ENCODE peak calls at places on chromosomes 13 and 19, in eight cellular contexts. One of them, this sample, is unnamed.

GRCh38 chr13:95367309-95367843 is 66.1 kb upstream of the ABCC4 start:
- DNase-seq in aorta: no peak
- DNase-seq in Peyer's patch: no peak
- DNase-seq in GM12865: no peak
- DNase-seq in tibial artery: no peak
- DNase-seq in A549: no peak
- DNase-seq in left ventricle myocardium inferior: no peak
- DNase-seq in spleen: no peak
- DNase-seq in this sample: no peak

GRCh38 chr19:43901395-43902390 is 33.4 kb downstream of the ZNF45 start:
- DNase-seq in aorta: peak; percentile 85
- DNase-seq in Peyer's patch: peak; percentile 88
- DNase-seq in GM12865: peak; percentile 87
- DNase-seq in tibial artery: peak; percentile 57
- DNase-seq in A549: peak; percentile 83
- DNase-seq in left ventricle myocardium inferior: peak; percentile 82
- DNase-seq in spleen: peak; percentile 88
- DNase-seq in this sample: peak; percentile 39

GRCh38 chr19:7916908-7917291 is 2.3 kb downstream of the TGFBR3L start:
- DNase-seq in aorta: peak; percentile 45
- DNase-seq in Peyer's patch: no peak
- DNase-seq in GM12865: no peak
- DNase-seq in tibial artery: no peak
- DNase-seq in A549: no peak
- DNase-seq in left ventricle myocardium inferior: no peak
- DNase-seq in spleen: no peak
- DNase-seq in this sample: no peak

GRCh38 chr13:52786747-52787146 is 47.1 kb upstream of the CNMD start:
- DNase-seq in aorta: no peak
- DNase-seq in Peyer's patch: no peak
- DNase-seq in GM12865: no peak
- DNase-seq in tibial artery: no peak
- DNase-seq in A549: no peak
- DNase-seq in left ventricle myocardium inferior: no peak
- DNase-seq in spleen: no peak
- DNase-seq in this sample: no peak

GRCh38 chr13:99959538-99960230 is 11.9 kb downstream of the ZIC5 start:
- DNase-seq in aorta: no peak
- DNase-seq in Peyer's patch: no peak
- DNase-seq in GM12865: no peak
- DNase-seq in tibial artery: no peak
- DNase-seq in A549: no peak
- DNase-seq in left ventricle myocardium inferior: no peak
- DNase-seq in spleen: no peak
- DNase-seq in this sample: no peak

GRCh38 chr13:51067376-51068125 is 43.5 kb downstream of the C13orf42 start:
- DNase-seq in aorta: no peak
- DNase-seq in Peyer's patch: no peak
- DNase-seq in GM12865: no peak
- DNase-seq in tibial artery: no peak
- DNase-seq in A549: no peak
- DNase-seq in left ventricle myocardium inferior: no peak
- DNase-seq in spleen: no peak
- DNase-seq in this sample: no peak

GRCh38 chr19:2896694-2897093 is 4.0 kb upstream of the ZNF57 start:
- DNase-seq in aorta: no peak
- DNase-seq in Peyer's patch: no peak
- DNase-seq in GM12865: no peak
- DNase-seq in tibial artery: no peak
- DNase-seq in A549: no peak
- DNase-seq in left ventricle myocardium inferior: no peak
- DNase-seq in spleen: no peak
- DNase-seq in this sample: no peak

GRCh38 chr19:16859626-16860025 is 29.2 kb upstream of the F2RL3 start:
- DNase-seq in aorta: no peak
- DNase-seq in Peyer's patch: no peak
- DNase-seq in GM12865: no peak
- DNase-seq in tibial artery: no peak
- DNase-seq in A549: no peak
- DNase-seq in left ventricle myocardium inferior: no peak
- DNase-seq in spleen: no peak
- DNase-seq in this sample: no peak

GRCh38 chr13:110683203-110683883 is 22.6 kb downstream of the CARS2 start:
- DNase-seq in aorta: no peak
- DNase-seq in Peyer's patch: peak; percentile 60
- DNase-seq in GM12865: no peak
- DNase-seq in tibial artery: no peak
- DNase-seq in A549: peak; percentile 49
- DNase-seq in left ventricle myocardium inferior: no peak
- DNase-seq in spleen: peak; percentile 21
- DNase-seq in this sample: no peak

GRCh38 chr19:1267441-1268391 is 1.4 kb upstream of the CIRBP start:
- DNase-seq in aorta: peak; percentile 66
- DNase-seq in Peyer's patch: no peak
- DNase-seq in GM12865: no peak
- DNase-seq in tibial artery: peak; percentile 31
- DNase-seq in A549: no peak
- DNase-seq in left ventricle myocardium inferior: no peak
- DNase-seq in spleen: peak; percentile 87
- DNase-seq in this sample: no peak

DNA sequence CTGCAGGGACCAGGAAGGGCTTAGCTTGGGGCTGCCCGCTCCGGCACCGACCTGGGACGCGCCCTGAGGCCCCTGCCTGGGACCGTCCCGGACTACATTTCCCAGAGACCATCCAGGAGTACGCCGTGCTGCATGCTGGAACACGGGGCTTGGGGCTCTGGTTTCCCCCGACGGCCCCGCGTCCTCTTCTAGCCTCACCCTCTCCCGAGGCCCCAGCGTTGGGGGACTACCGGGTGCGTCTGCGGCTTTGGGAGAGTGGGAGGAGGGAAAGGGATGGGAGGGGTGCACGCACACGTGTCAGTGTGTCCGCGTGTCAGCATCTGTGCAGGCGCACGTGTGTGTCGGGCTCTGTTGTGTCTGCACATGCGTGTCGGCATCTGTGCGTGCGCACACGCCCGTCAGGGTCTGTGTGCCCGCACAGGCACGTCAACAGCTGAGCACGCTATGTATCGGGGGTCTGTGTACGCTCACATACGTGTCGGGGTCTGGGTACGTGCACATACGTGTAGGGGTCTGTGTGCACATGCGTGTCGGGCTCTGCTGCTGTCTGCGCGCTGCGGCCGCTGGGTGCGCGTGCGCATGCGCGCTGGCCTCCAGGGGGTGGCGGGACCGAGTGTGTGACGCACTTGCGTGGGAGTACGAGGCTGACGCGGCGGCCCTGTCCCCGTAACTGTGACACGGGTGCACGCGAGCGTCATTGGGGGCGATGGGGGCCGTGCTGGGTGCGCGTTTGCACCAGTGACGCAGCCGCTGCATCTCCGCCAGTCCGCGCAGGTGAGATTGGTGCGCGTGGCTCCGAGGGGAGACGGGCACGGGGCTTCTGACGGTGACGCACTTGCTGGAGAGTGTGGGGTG is at the start of gene ZNF331:
- DNase-seq in aorta: peak; percentile 91
- DNase-seq in Peyer's patch: peak; percentile 93
- DNase-seq in GM12865: peak; percentile 90
- DNase-seq in tibial artery: peak; percentile 78
- DNase-seq in A549: peak; percentile 86
- DNase-seq in left ventricle myocardium inferior: peak; percentile 80
- DNase-seq in spleen: peak; percentile 94
- DNase-seq in this sample: peak; percentile 78
- H3K4me3 ChIP-seq in aorta: peak within 1 kb of the TSS; percentile 42
- H3K4me3 ChIP-seq in Peyer's patch: peak within 1 kb of the TSS; percentile 76
- H3K4me3 ChIP-seq in GM12865: peak within 1 kb of the TSS; percentile 67
- H3K4me3 ChIP-seq in tibial artery: peak within 1 kb of the TSS; percentile 64
- H3K4me3 ChIP-seq in A549: peak within 1 kb of the TSS; percentile 56
- H3K4me3 ChIP-seq in left ventricle myocardium inferior: peak within 1 kb of the TSS; percentile 77
- H3K4me3 ChIP-seq in spleen: peak within 1 kb of the TSS; percentile 57
- H3K4me3 ChIP-seq in this sample: peak within 1 kb of the TSS; percentile 89

GRCh38 chr13:59978862-59979261 is 184.9 kb downstream of the DIAPH3 start:
- DNase-seq in aorta: no peak
- DNase-seq in Peyer's patch: no peak
- DNase-seq in GM12865: no peak
- DNase-seq in tibial artery: no peak
- DNase-seq in A549: no peak
- DNase-seq in left ventricle myocardium inferior: no peak
- DNase-seq in spleen: no peak
- DNase-seq in this sample: no peak

GRCh38 chr13:59979589-59979988 is 184.1 kb downstream of the DIAPH3 start:
- DNase-seq in aorta: no peak
- DNase-seq in Peyer's patch: no peak
- DNase-seq in GM12865: no peak
- DNase-seq in tibial artery: no peak
- DNase-seq in A549: no peak
- DNase-seq in left ventricle myocardium inferior: no peak
- DNase-seq in spleen: no peak
- DNase-seq in this sample: no peak

GRCh38 chr13:59970847-59971246 is 192.9 kb downstream of the DIAPH3 start:
- DNase-seq in aorta: no peak
- DNase-seq in Peyer's patch: no peak
- DNase-seq in GM12865: no peak
- DNase-seq in tibial artery: no peak
- DNase-seq in A549: no peak
- DNase-seq in left ventricle myocardium inferior: no peak
- DNase-seq in spleen: no peak
- DNase-seq in this sample: no peak

GRCh38 chr13:59976856-59977255 is 186.9 kb downstream of the DIAPH3 start:
- DNase-seq in aorta: no peak
- DNase-seq in Peyer's patch: no peak
- DNase-seq in GM12865: no peak
- DNase-seq in tibial artery: no peak
- DNase-seq in A549: no peak
- DNase-seq in left ventricle myocardium inferior: no peak
- DNase-seq in spleen: no peak
- DNase-seq in this sample: no peak

GRCh38 chr13:59975807-59976445 is 187.8 kb downstream of the DIAPH3 start:
- DNase-seq in aorta: no peak
- DNase-seq in Peyer's patch: no peak
- DNase-seq in GM12865: no peak
- DNase-seq in tibial artery: no peak
- DNase-seq in A549: no peak
- DNase-seq in left ventricle myocardium inferior: no peak
- DNase-seq in spleen: no peak
- DNase-seq in this sample: no peak
- H3K4me3 ChIP-seq in aorta: no peak overlapping the region
- H3K4me3 ChIP-seq in Peyer's patch: no peak overlapping the region
- H3K4me3 ChIP-seq in GM12865: no peak overlapping the region
- H3K4me3 ChIP-seq in tibial artery: no peak overlapping the region
- H3K4me3 ChIP-seq in A549: no peak overlapping the region
- H3K4me3 ChIP-seq in left ventricle myocardium inferior: no peak overlapping the region
- H3K4me3 ChIP-seq in spleen: no peak overlapping the region
- H3K4me3 ChIP-seq in this sample: no peak overlapping the region

GRCh38 chr19:56076413-56076998 is 44.6 kb downstream of the ZNF787 start:
- DNase-seq in aorta: no peak
- DNase-seq in Peyer's patch: peak; percentile 80
- DNase-seq in GM12865: peak; percentile 55
- DNase-seq in tibial artery: peak; percentile 69
- DNase-seq in A549: peak; percentile 70
- DNase-seq in left ventricle myocardium inferior: no peak
- DNase-seq in spleen: peak; percentile 48
- DNase-seq in this sample: no peak

GRCh38 chr19:56079609-56080008 is 41.5 kb downstream of the ZNF787 start:
- DNase-seq in aorta: no peak
- DNase-seq in Peyer's patch: no peak
- DNase-seq in GM12865: no peak
- DNase-seq in tibial artery: no peak
- DNase-seq in A549: no peak
- DNase-seq in left ventricle myocardium inferior: no peak
- DNase-seq in spleen: peak; percentile 25
- DNase-seq in this sample: no peak

GRCh38 chr19:56083668-56084067 is 37.4 kb downstream of the ZNF787 start:
- DNase-seq in aorta: no peak
- DNase-seq in Peyer's patch: no peak
- DNase-seq in GM12865: no peak
- DNase-seq in tibial artery: no peak
- DNase-seq in A549: no peak
- DNase-seq in left ventricle myocardium inferior: no peak
- DNase-seq in spleen: peak; percentile 4
- DNase-seq in this sample: no peak

GRCh38 chr19:56084835-56085536 is 36.1 kb downstream of the ZNF787 start:
- DNase-seq in aorta: no peak
- DNase-seq in Peyer's patch: no peak
- DNase-seq in GM12865: no peak
- DNase-seq in tibial artery: no peak
- DNase-seq in A549: no peak
- DNase-seq in left ventricle myocardium inferior: no peak
- DNase-seq in spleen: peak; percentile 59
- DNase-seq in this sample: peak; percentile 50

DNA sequence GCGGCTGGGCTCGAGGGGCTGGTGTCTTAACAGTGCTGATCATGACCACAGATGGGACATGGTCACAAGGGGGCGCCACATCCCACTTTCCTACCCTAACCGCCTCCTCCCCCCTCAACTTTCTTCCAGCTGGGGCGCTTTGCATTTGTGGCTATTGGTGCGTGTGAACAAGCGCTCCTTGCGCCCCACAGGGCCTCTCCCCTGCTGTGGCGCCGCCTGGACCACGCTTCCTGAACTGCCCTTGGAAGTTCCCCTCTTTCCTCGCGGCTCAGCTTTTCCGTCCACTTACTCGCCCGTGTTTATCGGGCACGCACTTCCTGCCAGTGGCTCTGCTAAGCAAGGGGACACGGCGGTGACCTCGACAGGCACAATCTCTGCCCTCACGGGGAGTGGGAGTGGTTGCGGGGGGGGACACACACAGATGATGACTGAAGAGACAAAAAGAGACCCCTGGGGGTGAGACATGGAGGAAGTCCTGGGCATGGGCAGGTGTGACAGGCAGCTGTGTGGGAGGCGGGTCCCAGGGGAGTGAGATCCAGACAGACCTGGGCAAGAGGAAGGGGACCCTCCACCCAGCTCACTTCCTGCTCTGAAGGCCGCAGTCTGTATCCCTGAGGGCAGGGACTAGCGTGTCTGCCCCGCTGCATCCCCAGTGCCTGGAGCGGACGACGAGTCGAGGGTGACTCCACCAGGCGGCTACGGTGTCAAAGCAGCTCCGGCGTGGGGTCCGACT is 40.3 kb downstream of the ZNF787 start:
- DNase-seq in aorta: peak; percentile 85
- DNase-seq in Peyer's patch: peak; percentile 92
- DNase-seq in GM12865: peak; percentile 91
- DNase-seq in tibial artery: peak; percentile 68
- DNase-seq in A549: peak; percentile 65
- DNase-seq in left ventricle myocardium inferior: peak; percentile 85
- DNase-seq in spleen: peak; percentile 92
- DNase-seq in this sample: peak; percentile 65
- H3K4me3 ChIP-seq in aorta: no peak overlapping the region
- H3K4me3 ChIP-seq in Peyer's patch: peak overlapping the region; percentile 47
- H3K4me3 ChIP-seq in GM12865: peak overlapping the region; percentile 66
- H3K4me3 ChIP-seq in tibial artery: peak overlapping the region; percentile 28
- H3K4me3 ChIP-seq in A549: no peak overlapping the region
- H3K4me3 ChIP-seq in left ventricle myocardium inferior: peak overlapping the region; percentile 68
- H3K4me3 ChIP-seq in spleen: peak overlapping the region; percentile 17
- H3K4me3 ChIP-seq in this sample: peak overlapping the region; percentile 32

DNA sequence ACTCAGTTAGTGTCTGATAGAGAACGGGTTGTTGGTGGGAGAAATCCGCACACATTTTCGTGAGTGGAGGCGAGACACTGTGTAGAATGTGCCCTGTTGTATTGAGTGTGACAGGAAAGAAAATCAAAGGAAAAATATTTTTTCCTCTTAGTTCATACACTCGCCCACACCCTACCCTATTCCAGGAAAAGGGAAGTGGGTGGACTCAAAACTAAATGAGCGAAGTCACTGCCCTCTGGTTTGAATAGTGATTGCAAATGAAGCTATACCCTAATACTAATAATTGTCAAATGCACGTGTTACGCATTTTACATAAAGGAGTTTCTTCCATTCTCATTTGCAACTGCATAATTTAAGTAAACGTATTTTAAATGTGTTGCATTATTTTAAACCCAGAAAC is 2.0 kb downstream of the ZNF347 start:
- DNase-seq in aorta: no peak
- DNase-seq in Peyer's patch: no peak
- DNase-seq in GM12865: no peak
- DNase-seq in tibial artery: no peak
- DNase-seq in A549: no peak
- DNase-seq in left ventricle myocardium inferior: no peak
- DNase-seq in spleen: no peak
- DNase-seq in this sample: no peak
- H3K4me3 ChIP-seq in aorta: no peak overlapping the region
- H3K4me3 ChIP-seq in Peyer's patch: no peak overlapping the region
- H3K4me3 ChIP-seq in GM12865: no peak overlapping the region
- H3K4me3 ChIP-seq in tibial artery: no peak overlapping the region
- H3K4me3 ChIP-seq in A549: no peak overlapping the region
- H3K4me3 ChIP-seq in left ventricle myocardium inferior: peak overlapping the region; percentile 86
- H3K4me3 ChIP-seq in spleen: peak overlapping the region; percentile 59
- H3K4me3 ChIP-seq in this sample: peak overlapping the region; percentile 76

This sample was measured in breast epithelium.